ENCODE peak calls at places on chromosome 19, in six cellular contexts. N, J, K, X, W and O are unnamed samples.

GRCh38 chr19:50461066-50461875 is 15.0 kb upstream of the EMC10 start:
- DNase-seq in N (peak), J (peak), K (no peak), X (peak), W (peak), O (peak)

GRCh38 chr19:39405930-39406655 is 554 bp upstream of the ZFP36 start:
- DNase-seq in N (no peak), J (no peak), K (no peak), X (no peak), W (peak), O (no peak)

GRCh38 chr19:47798904-47799266 is 5.5 kb downstream of the TPRX1 start:
- DNase-seq in N (no peak), J (no peak), K (no peak), X (no peak), W (no peak), O (no peak)

GRCh38 chr19:56477429-56478338 is 539 bp upstream of the ZNF667 start:
- DNase-seq in N (peak), J (peak), K (peak), X (peak), W (peak), O (peak)

GRCh38 chr19:12112238-12112637 is 27.9 kb downstream of the ZNF20 start:
- DNase-seq in N (no peak), J (no peak), K (no peak), X (no peak), W (no peak), O (no peak)

GRCh38 chr19:46350758-46351159 is 3.9 kb downstream of the PPP5C start:
- DNase-seq in N (no peak), J (no peak), K (no peak), X (no peak), W (peak), O (no peak)

GRCh38 chr19:52206481-52206880 is 16.6 kb downstream of the PPP2R1A start:
- DNase-seq in N (no peak), J (no peak), K (no peak), X (no peak), W (no peak), O (no peak)

GRCh38 chr19:38389101-38389925 is 816 bp downstream of the SPRED3 start:
- DNase-seq in N (peak), J (peak), K (peak), X (peak), W (no peak), O (peak)

GRCh38 chr19:44447864-44448674 is at the start of gene ZNF229:
- DNase-seq in N (peak), J (peak), K (peak), X (peak), W (peak), O (peak)

GRCh38 chr19:10420444-10421239 is at the start of gene PDE4A:
- DNase-seq in N (no peak), J (no peak), K (no peak), X (no peak), W (peak), O (peak)

GRCh38 chr19:41871573-41872383 is 5.3 kb upstream of the CD79A start:
- DNase-seq in N (no peak), J (no peak), K (no peak), X (no peak), W (peak), O (peak)

GRCh38 chr19:10855879-10856522 is 7.8 kb downstream of the C19orf38 start:
- DNase-seq in N (no peak), J (no peak), K (no peak), X (no peak), W (peak), O (peak)

GRCh38 chr19:15449620-15450527 is at the start of gene WIZ:
- DNase-seq in N (peak), J (peak), K (no peak), X (peak), W (peak), O (peak)

GRCh38 chr19:35044317-35045117 is 3.0 kb downstream of the HPN start:
- DNase-seq in N (peak), J (peak), K (no peak), X (no peak), W (peak), O (peak)

GRCh38 chr19:17346109-17346671 is 8.8 kb downstream of the GTPBP3 start:
- DNase-seq in N (peak), J (peak), K (no peak), X (no peak), W (peak), O (peak)

GRCh38 chr19:50569023-50569697 is 925 bp upstream of the LRRC4B start:
- DNase-seq in N (no peak), J (no peak), K (no peak), X (no peak), W (no peak), O (no peak)

GRCh38 chr19:42292042-42292960 is 9.6 kb upstream of the PRR19 start:
- DNase-seq in N (no peak), J (no peak), K (no peak), X (no peak), W (no peak), O (no peak)

GRCh38 chr19:34788074-34788473 is 15.1 kb upstream of the ZNF599 start:
- DNase-seq in N (no peak), J (no peak), K (no peak), X (no peak), W (no peak), O (no peak)

GRCh38 chr19:18657590-18658365 is 20.9 kb downstream of the KLHL26 start:
- DNase-seq in N (peak), J (peak), K (no peak), X (peak), W (no peak), O (peak)

GRCh38 chr19:55640577-55641375 is at the start of gene ZNF580:
- DNase-seq in N (peak), J (peak), K (no peak), X (no peak), W (peak), O (peak)

GRCh38 chr19:20247016-20247683 is 80.1 kb downstream of the ZNF486 start:
- DNase-seq in N (peak), J (peak), K (no peak), X (no peak), W (peak), O (peak)

GRCh38 chr19:18607222-18608101 is 863 bp upstream of the CRLF1 start:
- DNase-seq in N (no peak), J (no peak), K (no peak), X (no peak), W (no peak), O (no peak)

GRCh38 chr19:27822336-27822735 is 1390.6 kb downstream of the UQCRFS1 start:
- DNase-seq in N (no peak), J (no peak), K (no peak), X (no peak), W (no peak), O (peak)

GRCh38 chr19:19434483-19435045 is 29.1 kb downstream of the GATAD2A start:
- DNase-seq in N (no peak), J (peak), K (peak), X (peak), W (no peak), O (peak)

GRCh38 chr19:51777570-51778460 is 16.8 kb downstream of the FPR2 start:
- DNase-seq in N (peak), J (peak), K (no peak), X (peak), W (peak), O (peak)

GRCh38 chr19:55902080-55902751 is 29.9 kb downstream of the NLRP13 start:
- DNase-seq in N (no peak), J (no peak), K (no peak), X (no peak), W (no peak), O (no peak)

GRCh38 chr19:44737238-44738160 is 11.0 kb upstream of the BCL3 start:
- DNase-seq in N (no peak), J (no peak), K (no peak), X (peak), W (no peak), O (peak)

GRCh38 chr19:10816691-10817090 is 19.3 kb downstream of the TMED1 start:
- DNase-seq in N (no peak), J (no peak), K (no peak), X (no peak), W (no peak), O (no peak)

GRCh38 chr19:40494191-40494838 is 27.5 kb downstream of the SPTBN4 start:
- DNase-seq in N (no peak), J (no peak), K (no peak), X (no peak), W (no peak), O (no peak)

GRCh38 chr19:17404015-17404414 is 1.4 kb downstream of the BST2 start:
- DNase-seq in N (no peak), J (no peak), K (no peak), X (no peak), W (no peak), O (no peak)

GRCh38 chr19:45922281-45922680 is 7.7 kb upstream of the NANOS2 start:
- DNase-seq in N (no peak), J (no peak), K (no peak), X (no peak), W (no peak), O (no peak)